ENCODE peak calls at places on chromosomes 6 and 20, in six cellular contexts. J is uterus, Q is coronary artery, W is left ventricle myocardium inferior, G is GM23248, C is tibial artery. E is an unnamed sample.

GRCh38 chr20:21981179-21981578 is 275.7 kb downstream of the PAX1 start:
- DNase-seq in J (no peak), Q (no peak), W (no peak), G (peak; percentile 80), C (no peak), E (no peak)

GRCh38 chr6:138719011-138719635 is 54.4 kb upstream of the CCDC28A start:
- DNase-seq in J (no peak), Q (no peak), W (no peak), G (no peak), C (no peak), E (no peak)

GRCh38 chr20:22962567-22963439 is 72.3 kb upstream of the SSTR4 start:
- DNase-seq in J (no peak), Q (no peak), W (no peak), G (no peak), C (no peak), E (no peak)

GRCh38 chr6:141140905-141141304 is 991.8 kb upstream of the GJE1 start:
- DNase-seq in J (no peak), Q (no peak), W (no peak), G (no peak), C (no peak), E (no peak)

GRCh38 chr20:23244207-23244915 is 106.2 kb upstream of the NXT1 start:
- DNase-seq in J (no peak), Q (peak; percentile 75), W (no peak), G (peak; percentile 73), C (no peak), E (no peak)

GRCh38 chr6:45423111-45423900 is 45.6 kb upstream of the SUPT3H start:
- DNase-seq in J (peak; percentile 36), Q (peak; percentile 76), W (peak; percentile 30), G (peak; percentile 70), C (peak; percentile 73), E (no peak)

GRCh38 chr6:130517444-130517931 is 151.7 kb downstream of the TMEM200A start:
- DNase-seq in J (no peak), Q (no peak), W (no peak), G (peak; percentile 46), C (no peak), E (no peak)

GRCh38 chr6:98137391-98137790 is 697.0 kb upstream of the POU3F2 start:
- DNase-seq in J (no peak), Q (no peak), W (no peak), G (no peak), C (no peak), E (no peak)

GRCh38 chr6:80179691-80180090 is 73.2 kb downstream of the BCKDHB start:
- DNase-seq in J (no peak), Q (no peak), W (no peak), G (peak; percentile 12), C (no peak), E (no peak)

GRCh38 chr6:26032387-26033131 is 54.7 kb upstream of the HFE start:
- DNase-seq in J (no peak), Q (no peak), W (no peak), G (peak; percentile 56), C (no peak), E (peak; percentile 34)
- H3K27ac ChIP-seq in J (peak overlapping the region; percentile 82), Q (peak overlapping the region; percentile 95), W (peak overlapping the region; percentile 89), G (peak overlapping the region; percentile 85), C (peak overlapping the region; percentile 84), E (peak overlapping the region; percentile 60)

DNA sequence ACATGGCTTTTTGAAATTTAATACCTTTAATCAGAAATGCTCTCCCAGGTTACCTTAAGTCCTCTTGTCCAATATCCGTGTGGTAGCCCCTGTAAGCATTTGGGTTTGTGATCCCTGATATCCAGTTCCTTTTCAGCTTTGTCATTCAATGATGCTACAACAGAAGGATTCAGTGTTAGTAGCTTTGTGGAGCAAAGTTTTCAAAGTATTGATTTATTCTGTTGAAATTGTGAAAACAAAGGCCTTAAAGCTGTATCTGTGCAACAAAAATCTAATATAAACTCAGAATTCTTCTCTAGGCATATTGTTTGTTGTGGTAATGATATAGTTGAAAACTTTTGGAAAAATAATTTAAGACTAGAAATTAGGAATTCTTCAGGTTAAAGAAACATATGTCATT is 91.9 kb downstream of the ADGRB3 start:
- DNase-seq in J (no peak), Q (no peak), W (no peak), G (no peak), C (no peak), E (no peak)
- H3K27ac ChIP-seq in J (no peak overlapping the region), Q (no peak overlapping the region), W (peak overlapping the region; percentile 14), G (no peak overlapping the region), C (no peak overlapping the region), E (peak overlapping the region; percentile 63)

GRCh38 chr6:137705166-137706064 is 161.6 kb upstream of the TNFAIP3 start:
- DNase-seq in J (peak; percentile 71), Q (no peak), W (peak; percentile 56), G (peak; percentile 76), C (peak; percentile 72), E (no peak)

GRCh38 chr6:137708481-137708880 is 158.6 kb upstream of the TNFAIP3 start:
- DNase-seq in J (no peak), Q (no peak), W (no peak), G (no peak), C (no peak), E (no peak)

GRCh38 chr6:137706065-137706422 is 161.0 kb upstream of the TNFAIP3 start:
- DNase-seq in J (no peak), Q (no peak), W (no peak), G (no peak), C (no peak), E (no peak)

GRCh38 chr6:137707590-137708360 is 159.3 kb upstream of the TNFAIP3 start:
- DNase-seq in J (peak; percentile 46), Q (no peak), W (peak; percentile 25), G (peak; percentile 86), C (no peak), E (peak; percentile 22)

DNA sequence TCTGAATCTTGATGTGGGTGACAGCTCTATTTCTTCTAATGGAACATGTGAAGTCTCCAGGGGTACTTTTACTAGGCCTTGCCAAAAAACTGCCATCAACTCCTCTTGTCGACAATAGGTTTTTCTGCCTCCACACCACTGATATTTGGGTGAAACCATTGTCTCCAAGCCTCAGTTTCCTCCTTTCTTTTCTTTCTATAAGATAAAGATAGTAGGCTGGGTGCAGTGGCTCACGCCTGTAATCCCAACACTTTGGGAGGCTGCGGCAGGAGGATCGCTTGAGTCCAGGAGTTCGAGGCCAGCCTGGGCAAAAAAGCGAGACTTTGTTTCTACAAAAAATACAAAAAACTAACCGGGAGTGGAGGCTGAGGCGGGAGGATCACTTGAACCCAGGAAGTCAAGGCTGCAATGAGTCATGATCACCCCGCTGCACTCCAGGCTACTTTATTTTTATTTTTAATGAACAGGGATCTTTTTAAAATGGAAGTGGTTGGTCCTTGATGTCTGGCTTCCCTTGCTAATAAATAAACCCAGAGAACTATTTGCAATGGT is 159.9 kb upstream of the TNFAIP3 start:
- DNase-seq in J (no peak), Q (no peak), W (no peak), G (no peak), C (no peak), E (no peak)
- H3K27ac ChIP-seq in J (no peak overlapping the region), Q (no peak overlapping the region), W (no peak overlapping the region), G (no peak overlapping the region), C (no peak overlapping the region), E (no peak overlapping the region)

GRCh38 chr20:36827541-36828279 is 48.2 kb upstream of the TLDC2 start:
- DNase-seq in J (no peak), Q (no peak), W (peak; percentile 66), G (no peak), C (no peak), E (no peak)
- H3K27ac ChIP-seq in J (no peak overlapping the region), Q (peak overlapping the region; percentile 28), W (peak overlapping the region; percentile 92), G (no peak overlapping the region), C (peak overlapping the region; percentile 46), E (peak overlapping the region; percentile 69)

DNA sequence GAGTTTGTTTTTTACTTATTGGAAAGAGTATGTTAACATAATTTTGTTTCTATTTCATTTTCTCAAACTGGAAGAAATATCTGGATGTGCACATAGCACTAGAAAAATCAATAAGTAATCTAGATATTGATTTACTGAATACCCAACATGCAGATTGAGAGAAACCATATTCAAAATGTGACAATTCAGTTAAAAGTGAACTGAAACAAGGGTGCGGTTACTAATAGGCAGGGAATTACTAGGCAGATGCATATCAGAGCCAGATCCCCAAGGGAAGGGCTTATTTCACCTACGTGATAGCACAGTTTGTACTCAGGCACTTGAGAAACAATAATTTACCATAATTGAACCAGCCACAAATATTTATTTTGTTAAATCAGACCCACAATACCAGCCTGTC is 493.1 kb upstream of the FLRT3 start:
- DNase-seq in J (no peak), Q (no peak), W (no peak), G (no peak), C (no peak), E (no peak)
- H3K27ac ChIP-seq in J (no peak overlapping the region), Q (no peak overlapping the region), W (no peak overlapping the region), G (no peak overlapping the region), C (no peak overlapping the region), E (no peak overlapping the region)

E was measured in substantia nigra.